ENCODE peak calls at places on chromosome 7, in four cellular contexts. Y is heart left ventricle, N is suprapubic skin, F is cardiac muscle cell. V is an unnamed sample.

GRCh38 chr7:6338551-6339274 is 66.3 kb upstream of the CYTH3 start:
- DNase-seq in Y (peak; percentile 63), N (no peak), F (peak; percentile 46), V (peak; percentile 64)

GRCh38 chr7:16762177-16762576 is 8.6 kb downstream of the TSPAN13 start:
- DNase-seq in Y (no peak), N (no peak), F (no peak), V (no peak)

GRCh38 chr7:138460649-138461607 is 869 bp downstream of the TRIM24 start:
- DNase-seq in Y (peak; percentile 63), N (peak; percentile 83), F (peak; percentile 88), V (peak; percentile 74)

GRCh38 chr7:88689821-88690220 is 69.7 kb upstream of the ZNF804B start:
- DNase-seq in Y (no peak), N (no peak), F (no peak), V (no peak)

GRCh38 chr7:14197280-14197679 is 207.8 kb upstream of the ETV1 start:
- DNase-seq in Y (peak; percentile 35), N (no peak), F (peak; percentile 50), V (no peak)

GRCh38 chr7:66832531-66833351 is 88.3 kb upstream of the TMEM248 start:
- DNase-seq in Y (no peak), N (no peak), F (no peak), V (no peak)

GRCh38 chr7:99485094-99485493 is 12.4 kb downstream of the ZNF789 start:
- DNase-seq in Y (no peak), N (no peak), F (no peak), V (peak; percentile 2)

GRCh38 chr7:36469236-36469635 is 79.6 kb downstream of the ANLN start:
- DNase-seq in Y (no peak), N (no peak), F (no peak), V (no peak)

GRCh38 chr7:48537561-48537960 is 366.3 kb downstream of the ABCA13 start:
- DNase-seq in Y (no peak), N (no peak), F (no peak), V (no peak)

GRCh38 chr7:120398284-120399000 is 125.5 kb downstream of the KCND2 start:
- DNase-seq in Y (no peak), N (no peak), F (no peak), V (no peak)

GRCh38 chr7:47552631-47553030 is 29.3 kb downstream of the TNS3 start:
- DNase-seq in Y (no peak), N (no peak), F (no peak), V (peak; percentile 35)

GRCh38 chr7:108335264-108335918 is 120.8 kb downstream of the NRCAM start:
- DNase-seq in Y (no peak), N (no peak), F (peak; percentile 42), V (no peak)

GRCh38 chr7:4073052-4073451 is 609.0 kb upstream of the FOXK1 start:
- DNase-seq in Y (no peak), N (no peak), F (no peak), V (no peak)

GRCh38 chr7:54015251-54015650 is 526.9 kb upstream of the VSTM2A start:
- DNase-seq in Y (no peak), N (no peak), F (no peak), V (no peak)
- TF ChIP-seq CTCF in Y (no peak), N (no peak), F (no peak), V (no peak)

DNA sequence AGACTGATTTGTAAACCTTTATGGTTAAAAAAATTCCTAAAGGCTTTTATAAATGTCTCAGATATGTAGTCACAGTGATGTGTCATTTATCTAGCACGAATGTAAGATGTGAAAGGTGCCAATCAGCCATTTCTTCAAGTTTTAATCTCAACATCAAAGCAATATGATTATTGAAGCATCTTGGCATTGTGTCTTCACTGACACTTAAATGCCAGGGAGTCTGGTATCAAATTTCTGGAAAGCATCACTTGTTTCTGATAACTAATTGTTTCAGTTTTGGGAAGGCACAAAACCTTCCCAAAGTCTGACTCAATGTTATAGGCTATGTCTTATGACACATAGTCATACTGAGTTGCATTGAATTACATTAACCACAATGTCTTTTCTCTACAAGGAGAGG is 492.0 kb upstream of the CNTNAP2 start:
- DNase-seq in Y (no peak), N (no peak), F (no peak), V (no peak)
- H3K4me3 ChIP-seq in Y (no peak overlapping the region), N (no peak overlapping the region), F (no peak overlapping the region), V (no peak overlapping the region)

DNA sequence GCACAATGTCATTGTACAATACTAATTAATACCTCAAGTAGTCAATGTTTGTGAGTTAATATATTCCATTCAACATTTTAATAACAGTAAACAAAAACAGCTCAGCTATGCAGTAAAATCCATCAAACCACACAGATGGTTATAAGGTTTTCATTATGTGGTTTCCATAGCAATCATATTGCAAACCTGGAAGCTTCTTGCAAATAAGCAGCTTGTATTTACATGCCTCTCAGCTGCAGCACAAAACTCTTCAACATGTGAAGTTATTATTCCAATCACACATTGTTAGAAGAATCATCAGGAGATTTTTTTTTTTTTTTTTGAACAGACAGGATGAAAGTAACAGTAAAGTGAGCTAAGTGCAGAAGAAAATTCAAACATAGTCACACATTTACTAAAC is 170.2 kb downstream of the SKAP2 start:
- DNase-seq in Y (no peak), N (no peak), F (no peak), V (no peak)
- H3K4me1 ChIP-seq in Y (no peaks in the 10 kb centered on the region), N (no peaks in the 10 kb centered on the region), F (peaks cover under 1% of the 10 kb centered on the region), V (no peaks in the 10 kb centered on the region)

DNA sequence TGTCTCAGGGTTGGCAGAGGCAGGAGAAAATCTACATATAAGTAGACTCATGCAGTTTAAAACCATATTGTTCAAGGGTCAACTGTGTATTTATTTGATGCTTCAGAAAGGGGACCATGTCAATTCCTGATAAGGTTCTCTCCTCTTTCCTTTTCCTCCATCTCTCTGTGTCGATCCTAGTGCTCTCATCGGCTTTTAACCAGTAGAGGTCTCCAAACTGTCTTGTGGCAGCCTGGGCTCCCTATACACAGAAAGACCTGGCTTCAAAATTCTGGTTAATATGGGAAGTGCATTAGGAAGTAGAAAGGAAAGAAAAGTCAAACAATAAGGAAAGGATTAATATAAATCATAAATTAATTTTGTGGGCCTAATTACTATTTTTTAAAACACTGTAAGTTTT is 304.4 kb upstream of the C7orf33 start:
- DNase-seq in Y (no peak), N (no peak), F (peak; percentile 52), V (no peak)
- TF ChIP-seq CTCF in Y (no peak), N (no peak), F (peak; percentile 38), V (peak; percentile 13)

DNA sequence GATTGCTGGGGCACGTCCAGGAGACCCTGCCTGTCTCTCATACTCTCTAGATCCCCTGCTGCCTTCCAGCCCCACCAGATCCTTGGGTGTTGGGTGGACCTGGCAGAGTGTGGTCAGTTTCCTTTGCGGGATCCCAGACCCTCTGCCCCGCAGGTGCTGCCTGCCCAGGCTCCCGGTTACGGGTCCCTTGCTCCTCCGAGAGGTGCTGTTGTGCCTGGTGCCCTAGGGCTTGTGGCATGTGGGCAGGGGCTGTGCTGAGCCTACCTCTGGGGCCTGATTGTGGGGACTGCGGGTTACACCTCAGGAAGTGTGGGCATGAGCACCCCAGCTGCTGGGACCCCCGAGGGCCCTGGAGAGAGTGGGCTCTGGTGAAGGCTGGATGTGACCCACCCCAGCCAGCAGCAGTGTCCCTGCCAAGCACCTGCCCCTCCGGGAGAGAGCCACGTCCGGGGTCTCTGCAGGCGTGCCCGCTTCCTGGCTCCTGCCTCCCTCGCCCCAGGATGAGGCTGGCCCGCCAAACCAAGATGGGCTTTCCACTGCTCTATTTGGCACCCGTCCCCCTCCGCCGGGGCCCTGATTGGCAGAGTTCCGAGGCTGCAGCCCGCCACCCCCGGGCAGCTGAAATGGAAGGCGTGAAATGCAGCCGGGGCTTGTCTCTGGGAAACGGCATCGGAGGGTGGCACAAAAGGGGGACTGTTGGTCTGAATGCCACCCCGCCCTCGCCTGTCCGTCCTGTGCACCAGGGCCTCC is 17.0 kb downstream of the CLIP2 start:
- DNase-seq in Y (no peak), N (no peak), F (no peak), V (no peak)
- H3K4me3 ChIP-seq in Y (peak overlapping the region; percentile 14), N (peak overlapping the region; percentile 17), F (no peak overlapping the region), V (peak overlapping the region; percentile 39)

V was measured in psoas muscle.